ENCODE peak calls at places on chromosome 3, in eight cellular contexts. X is IMR-90, Y is GM23338, F is right lobe of liver, N is neuronal stem cell, U is uterus, J is spleen, Q is heart left ventricle. H is an unnamed sample. For H3K36me3 and H3K4me1, the result is how much of the 10 kb centered on the place peaks cover.

GRCh38 chr3:61464785-61465184 is 96.6 kb upstream of the PTPRG start:
- DNase-seq in X (no peak), Y (no peak), F (no peak), N (no peak), U (no peak), J (no peak), Q (no peak), H (no peak)

GRCh38 chr3:141887051-141887450 is 10.6 kb downstream of the ATP1B3 start:
- DNase-seq in X (no peak), Y (no peak), F (no peak), N (no peak), U (no peak), J (no peak), Q (no peak), H (no peak)

GRCh38 chr3:41682996-41683395 is 278.9 kb downstream of the ULK4 start:
- DNase-seq in X (peak), Y (no peak), F (no peak), N (no peak), U (no peak), J (no peak), Q (no peak), H (no peak)

GRCh38 chr3:128094295-128095151 is 29.1 kb downstream of the RUVBL1 start:
- DNase-seq in X (peak), Y (no peak), F (peak), N (no peak), U (no peak), J (no peak), Q (no peak), H (no peak)

GRCh38 chr3:143016321-143016972 is 15.1 kb downstream of the U2SURP start:
- DNase-seq in X (no peak), Y (peak), F (no peak), N (no peak), U (no peak), J (no peak), Q (no peak), H (no peak)

GRCh38 chr3:195069501-195070251 is 201.3 kb downstream of the XXYLT1 start:
- DNase-seq in X (no peak), Y (no peak), F (peak), N (no peak), U (no peak), J (peak), Q (no peak), H (no peak)

GRCh38 chr3:165254812-165255211 is 58.6 kb upstream of the SLITRK3 start:
- DNase-seq in X (no peak), Y (peak), F (no peak), N (peak), U (no peak), J (no peak), Q (no peak), H (peak)

GRCh38 chr3:63308072-63308471 is 30.0 kb downstream of the SYNPR start:
- DNase-seq in X (no peak), Y (no peak), F (no peak), N (no peak), U (no peak), J (no peak), Q (no peak), H (no peak)

GRCh38 chr3:179687967-179688535 is 35.2 kb downstream of the USP13 start:
- DNase-seq in X (no peak), Y (no peak), F (no peak), N (no peak), U (no peak), J (no peak), Q (no peak), H (no peak)

GRCh38 chr3:71517206-71517855 is 66.2 kb downstream of the FOXP1 start:
- DNase-seq in X (no peak), Y (no peak), F (no peak), N (no peak), U (no peak), J (no peak), Q (no peak), H (no peak)

GRCh38 chr3:186974824-186975281 is 44.5 kb downstream of the ST6GAL1 start:
- DNase-seq in X (no peak), Y (no peak), F (peak), N (no peak), U (peak), J (no peak), Q (no peak), H (no peak)

GRCh38 chr3:133831966-133832801 is 26.6 kb downstream of the SRPRB start:
- DNase-seq in X (no peak), Y (peak), F (no peak), N (no peak), U (no peak), J (no peak), Q (no peak), H (no peak)

GRCh38 chr3:36362216-36362615 is 18.1 kb upstream of the STAC start:
- DNase-seq in X (no peak), Y (no peak), F (no peak), N (no peak), U (no peak), J (no peak), Q (no peak), H (no peak)

GRCh38 chr3:132535575-132536441 is 61.3 kb upstream of the ACKR4 start:
- DNase-seq in X (peak), Y (peak), F (no peak), N (peak), U (peak), J (no peak), Q (no peak), H (peak)

GRCh38 chr3:29639621-29640290 is 358.9 kb downstream of the RBMS3 start:
- DNase-seq in X (peak), Y (no peak), F (no peak), N (no peak), U (no peak), J (no peak), Q (no peak), H (no peak)

GRCh38 chr3:59512066-59512465 is 462.2 kb upstream of the CFAP20DC start:
- DNase-seq in X (no peak), Y (no peak), F (no peak), N (no peak), U (no peak), J (no peak), Q (no peak), H (no peak)

GRCh38 chr3:129249284-129250065 is at the start of gene COPG1:
- DNase-seq in X (peak), Y (peak), F (peak), N (peak), U (peak), J (peak), Q (peak), H (peak)

GRCh38 chr3:129248286-129248979 is 973 bp upstream of the COPG1 start:
- DNase-seq in X (no peak), Y (no peak), F (no peak), N (no peak), U (no peak), J (peak), Q (no peak), H (no peak)

GRCh38 chr3:129240436-129240835 is 9.0 kb upstream of the COPG1 start:
- DNase-seq in X (no peak), Y (no peak), F (no peak), N (no peak), U (no peak), J (no peak), Q (no peak), H (no peak)

GRCh38 chr3:129246636-129247035 is 2.8 kb upstream of the COPG1 start:
- DNase-seq in X (no peak), Y (no peak), F (no peak), N (no peak), U (no peak), J (no peak), Q (no peak), H (no peak)

GRCh38 chr3:129245141-129245540 is 4.3 kb upstream of the COPG1 start:
- DNase-seq in X (no peak), Y (no peak), F (no peak), N (no peak), U (no peak), J (no peak), Q (no peak), H (no peak)
- H3K4me3 ChIP-seq in X (no peak), Y (no peak), F (no peak), N (no peak), U (no peak), J (no peak), Q (no peak), H (no peak)

GRCh38 chr3:129575233-129575986 is 31.1 kb downstream of the PLXND1 start:
- DNase-seq in X (no peak), Y (no peak), F (no peak), N (no peak), U (no peak), J (no peak), Q (no peak), H (no peak)

GRCh38 chr3:129574206-129574605 is 31.2 kb downstream of the H1-8 start:
- DNase-seq in X (no peak), Y (no peak), F (no peak), N (no peak), U (no peak), J (no peak), Q (no peak), H (no peak)

GRCh38 chr3:129571605-129572547 is 28.9 kb downstream of the H1-8 start:
- DNase-seq in X (no peak), Y (no peak), F (no peak), N (no peak), U (no peak), J (no peak), Q (no peak), H (no peak)

GRCh38 chr3:129572603-129573002 is 29.6 kb downstream of the H1-8 start:
- DNase-seq in X (no peak), Y (no peak), F (no peak), N (no peak), U (no peak), J (no peak), Q (no peak), H (no peak)

GRCh38 chr3:129573493-129573892 is 30.5 kb downstream of the H1-8 start:
- DNase-seq in X (no peak), Y (no peak), F (no peak), N (no peak), U (no peak), J (no peak), Q (no peak), H (no peak)
- H3K36me3 ChIP-seq in X (under half), Y (under half), F (under half), N (under half), U (under half), J (under half), Q (under half), H (under half)

GRCh38 chr3:44104043-44104442 is 137.6 kb upstream of the TOPAZ1 start:
- DNase-seq in X (no peak), Y (no peak), F (no peak), N (no peak), U (no peak), J (no peak), Q (no peak), H (no peak)

GRCh38 chr3:44104668-44105321 is 136.9 kb upstream of the TOPAZ1 start:
- DNase-seq in X (peak), Y (no peak), F (no peak), N (no peak), U (no peak), J (no peak), Q (no peak), H (no peak)

GRCh38 chr3:44106761-44107160 is 134.9 kb upstream of the TOPAZ1 start:
- DNase-seq in X (no peak), Y (no peak), F (no peak), N (no peak), U (no peak), J (no peak), Q (no peak), H (no peak)

GRCh38 chr3:44108481-44108880 is 133.2 kb upstream of the TOPAZ1 start:
- DNase-seq in X (no peak), Y (no peak), F (no peak), N (no peak), U (no peak), J (no peak), Q (no peak), H (no peak)

DNA sequence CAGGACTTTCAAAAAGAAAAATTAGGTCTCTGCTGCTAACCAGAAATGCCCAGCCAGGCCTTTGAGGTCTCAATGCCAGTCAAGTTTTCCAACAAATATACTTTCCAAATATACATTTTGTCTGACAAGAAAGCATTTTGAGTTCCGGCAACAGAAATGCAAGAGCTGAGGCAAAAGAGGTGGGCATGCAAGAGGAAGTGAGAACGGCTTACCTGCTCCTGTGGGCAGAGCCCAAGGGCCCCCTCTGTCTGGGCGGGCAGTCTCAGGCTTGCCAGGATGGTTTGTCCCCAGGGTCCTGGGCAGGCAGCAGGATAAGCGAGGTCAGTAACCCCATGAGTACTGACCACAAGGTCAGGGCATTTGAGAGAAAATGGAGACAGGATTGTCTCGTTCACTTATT is 136.1 kb upstream of the TOPAZ1 start:
- DNase-seq in X (no peak), Y (no peak), F (no peak), N (no peak), U (no peak), J (no peak), Q (no peak), H (no peak)
- H3K4me1 ChIP-seq in X (under half), Y (under half), F (under half), N (under half), U (under half), J (under half), Q (under half), H (under half)

GRCh38 chr3:99159220-99159762 is 257.8 kb upstream of the DCBLD2 start:
- DNase-seq in X (no peak), Y (no peak), F (no peak), N (no peak), U (no peak), J (no peak), Q (no peak), H (no peak)
- H3K4me3 ChIP-seq in X (no peak), Y (no peak), F (no peak), N (no peak), U (no peak), J (no peak), Q (no peak), H (no peak)

GRCh38 chr3:97138914-97139541 is 324.6 kb downstream of the EPHA6 start:
- DNase-seq in X (no peak), Y (peak), F (no peak), N (no peak), U (no peak), J (no peak), Q (no peak), H (peak)
- H3K36me3 ChIP-seq in X (under half), Y (under half), F (under half), N (under half), U (under half), J (under half), Q (under half), H (under half)

GRCh38 chr3:151456065-151456464 is 4.8 kb downstream of the IGSF10 start:
- DNase-seq in X (no peak), Y (no peak), F (no peak), N (no peak), U (no peak), J (no peak), Q (no peak), H (no peak)

GRCh38 chr3:151459360-151459759 is 1.5 kb downstream of the IGSF10 start:
- DNase-seq in X (no peak), Y (no peak), F (no peak), N (no peak), U (no peak), J (no peak), Q (no peak), H (no peak)

GRCh38 chr3:151460240-151460639 is 621 bp downstream of the IGSF10 start:
- DNase-seq in X (no peak), Y (no peak), F (no peak), N (no peak), U (no peak), J (no peak), Q (no peak), H (no peak)

GRCh38 chr3:151462278-151462779 is 1.5 kb upstream of the IGSF10 start:
- DNase-seq in X (no peak), Y (no peak), F (no peak), N (no peak), U (no peak), J (no peak), Q (no peak), H (no peak)

GRCh38 chr3:151460774-151461450 is at the start of gene IGSF10:
- DNase-seq in X (no peak), Y (peak), F (peak), N (peak), U (no peak), J (peak), Q (peak), H (peak)
- H3K4me1 ChIP-seq in X (under half), Y (under half), F (under half), N (under half), U (under half), J (under half), Q (under half), H (under half)

GRCh38 chr3:152377184-152377570 is 108.4 kb downstream of the MBNL1 start:
- DNase-seq in X (no peak), Y (no peak), F (no peak), N (no peak), U (no peak), J (no peak), Q (no peak), H (no peak)

GRCh38 chr3:152382312-152383135 is 113.8 kb downstream of the MBNL1 start:
- DNase-seq in X (no peak), Y (no peak), F (no peak), N (no peak), U (no peak), J (no peak), Q (no peak), H (no peak)

GRCh38 chr3:152381881-152382295 is 113.2 kb downstream of the MBNL1 start:
- DNase-seq in X (no peak), Y (no peak), F (no peak), N (no peak), U (no peak), J (no peak), Q (no peak), H (no peak)

GRCh38 chr3:152379415-152380042 is 110.8 kb downstream of the MBNL1 start:
- DNase-seq in X (peak), Y (no peak), F (no peak), N (no peak), U (no peak), J (no peak), Q (no peak), H (no peak)

DNA sequence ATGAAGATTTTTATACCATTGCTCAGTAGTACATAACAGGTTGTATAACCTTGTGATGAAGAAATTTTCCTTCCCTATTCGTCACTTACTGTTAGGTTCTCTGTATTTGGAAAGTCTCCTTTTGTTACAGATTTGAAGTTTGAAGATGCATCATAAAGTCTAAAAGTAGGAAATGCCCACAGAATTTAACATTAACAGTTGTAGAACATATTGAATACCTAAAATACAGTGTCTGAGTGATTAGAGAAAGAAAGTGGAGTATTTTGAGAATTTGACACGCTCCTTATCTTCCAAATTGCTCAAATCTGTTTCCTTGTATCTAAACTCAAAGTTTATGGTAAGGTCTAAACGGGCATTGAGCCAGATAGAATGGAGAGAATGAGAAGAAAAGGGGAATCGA is 111.3 kb downstream of the MBNL1 start:
- DNase-seq in X (no peak), Y (no peak), F (no peak), N (no peak), U (no peak), J (no peak), Q (no peak), H (no peak)
- H3K4me3 ChIP-seq in X (no peak), Y (no peak), F (no peak), N (no peak), U (no peak), J (no peak), Q (no peak), H (no peak)

DNA sequence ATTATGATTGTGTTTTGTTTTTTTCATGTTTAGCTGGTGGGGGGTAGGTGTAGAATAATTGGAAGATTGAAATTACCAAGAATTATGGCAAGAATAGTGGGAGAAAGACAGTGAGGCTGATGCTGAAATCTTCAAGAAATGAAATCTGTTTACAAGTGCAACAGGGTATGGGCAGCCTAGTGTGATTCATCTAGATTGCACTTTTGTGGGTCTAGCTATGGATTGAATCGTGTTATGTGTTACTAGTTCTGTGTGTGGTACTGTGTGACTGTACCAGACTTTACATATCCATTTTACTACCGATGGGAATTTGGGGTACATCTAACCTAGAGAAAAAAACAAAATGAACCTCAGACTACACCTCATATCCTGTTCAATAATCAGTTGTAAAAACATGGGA is 47.7 kb downstream of the OPA1 start:
- DNase-seq in X (peak), Y (no peak), F (no peak), N (no peak), U (no peak), J (no peak), Q (no peak), H (no peak)
- H3K36me3 ChIP-seq in X (under half), Y (under half), F (under half), N (half or more), U (under half), J (under half), Q (under half), H (half or more)